ENCODE peak calls at places on chromosome 9, in nine cellular contexts. P is NCI-H1694 treated with DMSO at 0.1 percent for 48 hours; X is Calu3; N is lower lobe of right lung; D is naive thymus-derived CD4-positive, alpha-beta T cell; I is foreskin fibroblast; A is CD4-positive, alpha-beta memory T cell; S is activated gamma-delta T cell treated with Interleukin-2 at 50 U/mL for 16 hours; O is IMR-90. H is an unnamed sample.

GRCh38 chr9:96299823-96300222 is 2.2 kb downstream of the HSD17B3 start:
- DNase-seq in O (peak), A (no peak), I (peak), D (no peak), P (no peak), N (no peak), X (no peak), S (no peak), H (no peak)

GRCh38 chr9:35001285-35001677 is 11.7 kb downstream of the DNAJB5 start:
- DNase-seq in X (no peak), D (no peak), I (no peak), O (no peak), S (no peak), N (no peak), P (no peak), A (no peak), H (no peak)

GRCh38 chr9:95242613-95243012 is 74.9 kb downstream of the FANCC start:
- DNase-seq in I (no peak), D (no peak), N (no peak), O (no peak), X (no peak), S (no peak), A (no peak), P (no peak), H (no peak)

GRCh38 chr9:124489974-124490373 is 17.2 kb downstream of the NR5A1 start:
- DNase-seq in N (no peak), D (no peak), P (no peak), I (no peak), O (no peak), A (no peak), S (no peak), X (no peak), H (no peak)

GRCh38 chr9:12815895-12816294 is 41.1 kb downstream of the LURAP1L start:
- DNase-seq in O (peak), P (no peak), I (peak), X (no peak), A (no peak), S (no peak), N (no peak), D (no peak), H (no peak)

GRCh38 chr9:15999422-16000339 is 446.8 kb downstream of the CCDC171 start:
- DNase-seq in S (no peak), D (no peak), A (no peak), N (no peak), O (peak), P (no peak), X (peak), I (peak), H (no peak)

GRCh38 chr9:94922098-94922607 is 195.7 kb downstream of the AOPEP start:
- DNase-seq in N (peak), O (peak), I (peak), A (no peak), X (peak), S (no peak), P (no peak), D (no peak), H (no peak)

GRCh38 chr9:135794057-135794335 is 92.0 kb downstream of the KCNT1 start:
- DNase-seq in P (no peak), I (no peak), N (no peak), A (no peak), X (no peak), S (no peak), O (no peak), D (no peak), H (no peak)

GRCh38 chr9:72292184-72292787 is 72.7 kb downstream of the ZFAND5 start:
- DNase-seq in X (peak), A (no peak), P (peak), O (peak), I (peak), S (no peak), N (no peak), D (peak), H (peak)

GRCh38 chr9:101791938-101792337 is 53.5 kb upstream of the GRIN3A start:
- DNase-seq in X (peak), S (no peak), I (no peak), P (peak), O (no peak), N (no peak), D (no peak), A (no peak), H (peak)

GRCh38 chr9:69758981-69759477 is 782 bp downstream of the PTAR1 start:
- DNase-seq in X (no peak), I (no peak), O (no peak), A (no peak), D (no peak), P (no peak), S (no peak), N (no peak), H (peak)